ENCODE peak calls at places on chromosomes 1 and 21, in eight cellular contexts. U, M, F, P, Q, G, L and K are unnamed samples.

GRCh38 chr1:180269848-180270766 is 40.0 kb downstream of the LHX4 start:
- DNase-seq in U (no peak), M (no peak), F (no peak), P (no peak), Q (peak; percentile 80), G (no peak), L (no peak), K (no peak)

GRCh38 chr1:207964195-207964966 is 53.5 kb upstream of the CD34 start:
- DNase-seq in U (no peak), M (no peak), F (no peak), P (no peak), Q (no peak), G (peak; percentile 2), L (no peak), K (no peak)

GRCh38 chr1:65009724-65010420 is 43.5 kb upstream of the JAK1 start:
- DNase-seq in U (no peak), M (no peak), F (no peak), P (no peak), Q (no peak), G (no peak), L (no peak), K (no peak)

GRCh38 chr1:154434346-154435075 is 29.4 kb downstream of the IL6R start:
- DNase-seq in U (peak; percentile 75), M (no peak), F (peak; percentile 86), P (peak; percentile 75), Q (peak; percentile 80), G (no peak), L (peak; percentile 87), K (no peak)

GRCh38 chr1:12143631-12144155 is 23.1 kb upstream of the TNFRSF1B start:
- DNase-seq in U (peak; percentile 89), M (peak; percentile 91), F (peak; percentile 79), P (peak; percentile 48), Q (peak; percentile 77), G (peak; percentile 72), L (peak; percentile 95), K (no peak)

GRCh38 chr1:239361403-239361802 is 25.0 kb upstream of the CHRM3 start:
- DNase-seq in U (no peak), M (peak; percentile 94), F (no peak), P (no peak), Q (no peak), G (no peak), L (peak; percentile 7), K (peak; percentile 56)

GRCh38 chr1:17016317-17016661 is 4.6 kb upstream of the ATP13A2 start:
- DNase-seq in U (no peak), M (peak; percentile 11), F (no peak), P (no peak), Q (no peak), G (no peak), L (peak; percentile 40), K (peak; percentile 71)

GRCh38 chr1:156839426-156840109 is 19.3 kb downstream of the INSRR start:
- DNase-seq in U (no peak), M (no peak), F (no peak), P (no peak), Q (no peak), G (no peak), L (no peak), K (no peak)

GRCh38 chr1:98661544-98662353 is at the start of gene SNX7:
- DNase-seq in U (peak; percentile 93), M (no peak), F (peak; percentile 87), P (peak; percentile 61), Q (peak; percentile 89), G (peak; percentile 88), L (peak; percentile 68), K (no peak)

GRCh38 chr1:4058122-4058521 is 158.1 kb upstream of the C1orf174 start:
- DNase-seq in U (no peak), M (no peak), F (no peak), P (no peak), Q (no peak), G (no peak), L (no peak), K (no peak)

GRCh38 chr1:151371744-151372410 is 628 bp downstream of the SELENBP1 start:
- DNase-seq in U (peak; percentile 83), M (no peak), F (peak; percentile 63), P (peak; percentile 45), Q (peak; percentile 75), G (peak; percentile 17), L (peak; percentile 76), K (no peak)

GRCh38 chr1:163633366-163633765 is 311.6 kb downstream of the NUF2 start:
- DNase-seq in U (no peak), M (no peak), F (no peak), P (no peak), Q (no peak), G (no peak), L (no peak), K (no peak)

GRCh38 chr21:43950481-43950880 is 61.6 kb upstream of the TRAPPC10 start:
- DNase-seq in U (no peak), M (no peak), F (no peak), P (no peak), Q (no peak), G (no peak), L (no peak), K (no peak)

GRCh38 chr1:234647758-234648157 is 37.8 kb upstream of the IRF2BP2 start:
- DNase-seq in U (no peak), M (no peak), F (no peak), P (no peak), Q (no peak), G (no peak), L (no peak), K (no peak)

GRCh38 chr1:3858231-3858981 is 1.1 kb downstream of the DFFB start:
- DNase-seq in U (no peak), M (no peak), F (no peak), P (no peak), Q (peak; percentile 22), G (peak; percentile 3), L (peak; percentile 36), K (no peak)

DNA sequence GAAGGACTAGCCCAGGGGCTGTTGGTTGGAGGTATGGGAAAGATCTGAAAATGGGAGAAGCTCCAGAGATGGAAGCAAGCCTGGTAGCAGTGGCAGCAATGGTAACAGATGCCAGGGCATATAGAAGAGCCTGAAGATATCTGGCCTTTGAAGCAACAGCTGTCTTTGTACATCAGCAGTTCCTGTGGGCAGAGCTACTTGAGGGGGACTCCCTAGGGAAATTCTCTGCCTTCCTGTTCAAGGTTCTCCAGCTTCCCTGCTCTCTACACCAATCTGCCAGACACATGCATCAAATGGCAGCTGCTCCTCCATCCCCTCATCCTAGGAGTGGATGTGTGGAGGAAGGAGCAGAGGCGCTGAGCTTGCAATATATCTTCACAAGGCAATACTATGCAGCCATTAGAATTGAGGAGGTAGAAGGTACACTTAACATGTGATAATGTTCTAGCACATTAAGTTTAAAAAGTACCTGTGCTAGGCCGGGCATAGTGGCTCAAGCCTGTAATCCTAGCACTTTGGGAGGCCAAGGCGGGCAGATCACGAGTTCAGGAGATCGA is 2.2 kb downstream of the TMEM35B start:
- DNase-seq in U (no peak), M (no peak), F (no peak), P (no peak), Q (no peak), G (no peak), L (no peak), K (no peak)
- H3K4me3 ChIP-seq in U (no peak overlapping the region), M (no peak overlapping the region), F (no peak overlapping the region), P (no peak overlapping the region), Q (no peak overlapping the region), G (no peak overlapping the region), L (no peak overlapping the region), K (no peak overlapping the region)

DNA sequence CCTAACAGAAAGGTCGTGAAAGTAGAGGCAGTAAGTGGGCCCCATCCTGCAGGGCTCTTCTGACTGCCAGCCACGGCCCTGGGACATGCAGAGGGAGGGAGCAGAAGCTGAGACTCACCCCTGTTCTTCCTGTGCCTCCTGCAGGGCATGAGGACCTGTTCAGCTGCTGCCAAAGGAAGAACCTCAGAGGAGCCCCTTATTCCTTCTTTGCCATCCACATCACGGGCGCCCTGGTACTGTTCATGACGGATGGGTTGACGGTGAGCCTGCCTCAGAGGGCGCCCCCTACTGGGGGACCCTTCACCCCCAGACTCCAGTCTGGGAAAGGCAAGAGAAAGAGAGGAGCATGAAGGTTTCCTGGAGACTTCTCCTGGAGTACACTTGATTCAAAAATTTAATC is 47.1 kb downstream of the ELK4 start:
- DNase-seq in U (peak; percentile 48), M (no peak), F (no peak), P (no peak), Q (peak; percentile 8), G (no peak), L (no peak), K (no peak)
- H3K27me3 ChIP-seq in U (no peaks in the 10 kb centered on the region), M (peaks cover 20% of the 10 kb centered on the region), F (peaks cover 19% of the 10 kb centered on the region), P (no peaks in the 10 kb centered on the region), Q (no peaks in the 10 kb centered on the region), G (no peaks in the 10 kb centered on the region), L (peaks cover 18% of the 10 kb centered on the region), K (peaks cover 8% of the 10 kb centered on the region)

DNA sequence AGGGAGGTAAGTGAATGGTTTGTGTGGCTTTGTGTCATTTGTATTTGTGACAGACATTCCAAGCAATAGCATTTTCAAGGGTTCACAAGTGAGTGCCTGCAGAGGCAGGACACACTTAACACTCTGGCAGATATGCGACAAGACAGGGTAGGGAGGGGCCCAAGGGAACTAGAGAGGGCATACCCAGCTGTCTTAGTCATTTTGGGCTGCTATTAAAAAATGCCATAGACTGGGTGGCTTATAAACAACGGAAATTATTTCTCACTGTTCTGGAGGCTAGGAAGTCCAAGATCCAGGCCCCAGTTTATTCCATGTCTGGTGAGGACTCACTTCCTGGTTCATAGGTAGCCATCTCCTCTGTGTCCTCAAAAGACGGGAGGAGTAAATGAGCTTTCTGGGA is 137.4 kb downstream of the FGGY start:
- DNase-seq in U (no peak), M (no peak), F (no peak), P (no peak), Q (no peak), G (peak; percentile 33), L (no peak), K (no peak)
- TF ChIP-seq CTCF in U (no peak), M (no peak), F (no peak), P (no peak), Q (no peak), G (no peak), L (no peak), K (no peak)

GRCh38 chr1:90730247-90731022 is 13.3 kb upstream of the BARHL2 start:
- DNase-seq in U (no peak), M (no peak), F (no peak), P (no peak), Q (no peak), G (no peak), L (peak; percentile 19), K (no peak)
- H3K4me3 ChIP-seq in U (no peak overlapping the region), M (no peak overlapping the region), F (peak overlapping the region; percentile 50), P (peak overlapping the region; percentile 23), Q (no peak overlapping the region), G (no peak overlapping the region), L (no peak overlapping the region), K (no peak overlapping the region)

DNA sequence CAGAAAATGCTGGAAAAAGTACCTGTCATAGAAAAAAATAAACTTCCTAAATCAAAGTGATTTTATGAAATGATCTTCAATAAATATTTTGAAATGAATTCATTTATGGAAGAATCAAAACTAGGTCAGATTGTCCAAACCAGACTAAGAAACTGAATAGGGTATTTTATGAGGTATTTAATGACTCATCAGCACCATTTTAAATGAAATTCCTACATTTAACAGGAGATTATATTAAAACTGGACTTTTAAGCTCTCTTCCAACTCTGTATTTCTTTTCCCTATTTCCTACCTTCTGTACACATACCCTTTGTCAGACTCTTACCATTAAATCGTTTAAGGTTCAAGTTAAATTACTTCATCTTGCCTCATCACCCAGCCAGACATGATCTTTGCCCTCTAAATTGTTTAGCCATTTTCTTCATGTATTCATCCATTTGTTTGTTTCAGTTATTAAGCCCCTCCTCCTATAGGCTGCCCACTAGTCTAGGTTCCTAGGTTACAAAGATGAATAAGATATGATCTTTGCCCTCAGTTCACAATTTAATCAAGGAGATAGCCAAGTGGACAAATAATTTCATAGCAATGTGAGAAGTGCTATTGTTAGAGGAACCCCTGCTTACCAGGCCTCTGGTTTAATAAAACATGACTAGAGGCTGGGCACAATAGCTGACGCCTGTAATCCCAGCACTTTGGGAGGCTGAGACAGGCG is 25.0 kb downstream of the TATDN3 start:
- DNase-seq in U (no peak), M (no peak), F (no peak), P (no peak), Q (no peak), G (no peak), L (peak; percentile 6), K (no peak)
- H3K27me3 ChIP-seq in U (no peaks in the 10 kb centered on the region), M (no peaks in the 10 kb centered on the region), F (no peaks in the 10 kb centered on the region), P (no peaks in the 10 kb centered on the region), Q (no peaks in the 10 kb centered on the region), G (no peaks in the 10 kb centered on the region), L (no peaks in the 10 kb centered on the region), K (no peaks in the 10 kb centered on the region)